ENCODE peak calls at places on chromosomes 12 and 14, in ten cellular contexts. N, J, I, U, M, L, K, Y, V and Q are unnamed samples.

GRCh38 chr12:126483145-126484068 is 1418.2 kb downstream of the AACS start:
- DNase-seq in U (no peak), V (no peak), M (no peak), I (no peak), K (peak), L (no peak), N (no peak), J (no peak), Y (no peak), Q (no peak)

GRCh38 chr12:26195641-26196423 is 459 bp downstream of the SSPN start:
- DNase-seq in M (peak), J (peak), V (no peak), Y (peak), I (peak), N (no peak), L (peak), K (no peak), U (peak), Q (no peak)

GRCh38 chr14:61433822-61434221 is 112.4 kb downstream of the PRKCH start:
- DNase-seq in Y (no peak), V (no peak), U (no peak), M (no peak), N (no peak), J (no peak), I (no peak), L (no peak), K (no peak), Q (no peak)

GRCh38 chr12:93419388-93420034 is 22.2 kb downstream of the UBE2N start:
- DNase-seq in U (no peak), K (peak), M (no peak), Y (no peak), I (no peak), J (no peak), L (no peak), N (no peak), V (no peak), Q (peak)

GRCh38 chr14:89366580-89367448 is 50.2 kb downstream of the FOXN3 start:
- DNase-seq in M (no peak), N (no peak), Y (no peak), L (peak), U (peak), I (no peak), V (no peak), K (no peak), J (peak), Q (no peak)

GRCh38 chr14:97703006-97703760 is 906.0 kb downstream of the VRK1 start:
- DNase-seq in J (no peak), K (no peak), Y (no peak), I (no peak), U (no peak), M (no peak), N (no peak), V (no peak), L (no peak), Q (no peak)

GRCh38 chr14:48690349-48690748 is 895.8 kb downstream of the RPS29 start:
- DNase-seq in N (no peak), V (no peak), I (no peak), Y (no peak), U (no peak), J (no peak), K (no peak), L (no peak), M (no peak), Q (no peak)

GRCh38 chr12:57756406-57757341 is 1.8 kb downstream of the MARCHF9 start:
- DNase-seq in K (no peak), N (peak), J (peak), U (no peak), M (no peak), I (no peak), Y (peak), V (peak), L (peak), Q (peak)

GRCh38 chr14:35044939-35045797 is 904 bp upstream of the FAM177A1 start:
- DNase-seq in J (no peak), L (no peak), N (no peak), V (no peak), M (no peak), Y (no peak), I (no peak), K (no peak), U (no peak), Q (no peak)

GRCh38 chr14:61642246-61642982 is 52.9 kb upstream of the HIF1A start:
- DNase-seq in N (no peak), M (no peak), U (no peak), L (peak), V (no peak), Y (no peak), K (no peak), I (no peak), J (no peak), Q (no peak)

GRCh38 chr12:38669081-38669480 is 236.3 kb downstream of the CPNE8 start:
- DNase-seq in U (no peak), L (no peak), N (no peak), J (no peak), I (no peak), Y (no peak), M (no peak), K (no peak), V (no peak), Q (no peak)

GRCh38 chr12:118148287-118148686 is 12.4 kb downstream of the PEBP1 start:
- DNase-seq in Y (no peak), K (no peak), L (no peak), U (no peak), N (no peak), J (no peak), M (no peak), V (no peak), I (no peak), Q (no peak)

GRCh38 chr14:100417466-100417865 is 94.3 kb downstream of the SLC25A47 start:
- DNase-seq in I (peak), N (no peak), M (peak), V (no peak), Y (no peak), L (peak), J (no peak), K (peak), U (peak), Q (no peak)

GRCh38 chr12:15540469-15540872 is 218.2 kb downstream of the PTPRO start:
- DNase-seq in U (no peak), I (no peak), M (no peak), N (no peak), K (no peak), V (no peak), Y (no peak), J (no peak), L (no peak), Q (no peak)

GRCh38 chr12:70367268-70368141 is 1.4 kb downstream of the KCNMB4 start:
- DNase-seq in K (no peak), U (no peak), I (peak), N (no peak), V (no peak), Y (no peak), L (no peak), J (no peak), M (no peak), Q (peak)

GRCh38 chr12:124316257-124316656 is 21.4 kb downstream of the RFLNA start:
- DNase-seq in N (no peak), L (no peak), U (no peak), I (no peak), V (no peak), J (no peak), M (no peak), K (no peak), Y (no peak), Q (no peak)

GRCh38 chr12:130070017-130070653 is 92.1 kb upstream of the FZD10 start:
- DNase-seq in K (no peak), Y (no peak), N (no peak), U (peak), V (no peak), L (no peak), M (peak), J (no peak), I (no peak), Q (no peak)

GRCh38 chr14:80658155-80658554 is 283.4 kb downstream of the CEP128 start:
- DNase-seq in M (no peak), V (no peak), U (no peak), J (no peak), I (no peak), L (no peak), N (no peak), K (no peak), Y (no peak), Q (no peak)

GRCh38 chr12:29782821-29783772 is 645 bp downstream of the TMTC1 start:
- DNase-seq in M (peak), I (peak), L (no peak), V (no peak), K (no peak), U (peak), N (no peak), Y (peak), J (peak), Q (no peak)

GRCh38 chr14:64510127-64510808 is 5.7 kb downstream of the ZBTB1 start:
- DNase-seq in K (no peak), N (no peak), I (no peak), L (no peak), M (no peak), U (no peak), V (no peak), J (no peak), Y (no peak), Q (no peak)

GRCh38 chr12:4246116-4246515 is 27.4 kb upstream of the CCND2 start:
- DNase-seq in N (no peak), L (no peak), Y (no peak), I (no peak), V (no peak), U (no peak), K (no peak), J (no peak), M (no peak), Q (no peak)

GRCh38 chr14:81466854-81467253 is 66.7 kb upstream of the STON2 start:
- DNase-seq in M (no peak), J (no peak), V (no peak), U (no peak), K (no peak), L (no peak), I (no peak), Y (no peak), N (no peak), Q (no peak)

GRCh38 chr12:55933158-55933798 is 2.3 kb downstream of the DGKA start:
- DNase-seq in U (no peak), M (no peak), K (peak), J (peak), I (no peak), V (no peak), Y (no peak), N (no peak), L (peak), Q (no peak)

GRCh38 chr14:50383618-50384225 is 13.0 kb downstream of the CDKL1 start:
- DNase-seq in L (no peak), J (no peak), V (no peak), Y (no peak), U (no peak), K (no peak), M (no peak), N (no peak), I (no peak), Q (no peak)

GRCh38 chr12:109822951-109823411 is 10.2 kb downstream of the TRPV4 start:
- DNase-seq in M (peak), I (no peak), U (no peak), K (peak), L (no peak), J (peak), V (no peak), Y (no peak), N (no peak), Q (no peak)

GRCh38 chr14:104094709-104095425 is 9.4 kb downstream of the ASPG start:
- DNase-seq in K (no peak), Y (peak), V (peak), J (peak), L (peak), N (peak), M (peak), U (peak), I (peak), Q (peak)

GRCh38 chr12:105402366-105402765 is 71.9 kb downstream of the C12orf75 start:
- DNase-seq in U (no peak), L (no peak), I (no peak), M (no peak), K (no peak), Y (no peak), V (no peak), N (no peak), J (no peak), Q (no peak)

GRCh38 chr12:15788266-15789214 is 648 bp downstream of the EPS8 start:
- DNase-seq in K (peak), L (peak), M (peak), I (peak), U (peak), Y (peak), J (peak), V (no peak), N (peak), Q (peak)

DNA sequence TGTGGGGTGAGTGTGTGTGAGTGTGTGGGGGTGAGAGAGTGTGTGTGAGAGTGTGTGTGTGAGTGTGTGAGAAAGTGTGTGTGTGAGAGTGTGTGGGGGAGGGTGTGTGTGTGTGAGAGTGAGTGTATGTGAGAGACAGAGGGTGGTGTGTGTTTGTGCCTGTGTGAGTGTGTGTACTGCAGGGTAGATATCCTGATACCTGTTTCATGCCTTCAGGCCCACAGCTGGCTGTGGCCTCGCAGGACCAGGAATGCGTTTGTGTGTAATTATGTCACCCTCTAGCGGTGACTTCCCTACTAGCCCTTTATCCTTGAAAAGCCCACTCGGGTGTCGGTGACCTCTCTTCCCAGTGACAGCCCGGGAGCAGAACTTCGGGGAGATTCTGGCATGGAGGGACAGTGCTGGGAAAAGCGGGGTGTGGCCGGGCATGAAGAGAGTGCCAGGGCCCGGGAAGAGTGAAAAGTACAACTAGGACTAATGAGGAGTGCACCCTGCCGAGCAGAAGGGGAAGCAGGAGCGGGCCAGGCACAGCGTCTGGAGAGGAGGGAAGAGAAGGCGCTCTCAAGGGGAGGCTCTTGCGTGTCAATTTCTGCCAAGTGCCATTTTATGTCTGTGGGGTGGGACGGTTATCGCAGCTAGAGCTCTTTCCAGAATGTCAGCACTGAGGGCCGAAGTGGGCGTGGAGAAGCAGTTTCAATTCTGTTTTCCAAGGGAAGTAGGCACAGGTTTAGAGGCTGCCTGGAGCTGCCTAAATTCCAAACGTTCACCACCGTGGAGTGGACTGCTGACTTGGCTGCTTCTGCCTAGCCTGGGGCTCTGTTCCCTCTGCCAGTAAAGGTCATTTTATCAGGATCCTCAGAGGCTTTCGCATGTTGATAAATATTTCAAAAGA is 11.0 kb upstream of the FBXL14 start:
- DNase-seq in L (peak), I (peak), Y (peak), M (peak), V (peak), N (peak), K (peak), J (peak), U (peak), Q (peak)
- H3K27ac ChIP-seq in L (peak), I (no peak), Y (peak), M (peak), V (no peak), N (peak), K (peak), J (no peak), U (peak), Q (no peak)

GRCh38 chr14:93546642-93547041 is 115.9 kb downstream of the UNC79 start:
- DNase-seq in I (no peak), V (no peak), U (no peak), K (no peak), Y (no peak), J (no peak), N (no peak), M (no peak), L (no peak), Q (no peak)

GRCh38 chr14:93543766-93544165 is 113.0 kb downstream of the UNC79 start:
- DNase-seq in N (no peak), J (no peak), Y (no peak), V (no peak), L (no peak), K (no peak), I (no peak), M (no peak), U (no peak), Q (no peak)

GRCh38 chr14:93544212-93544611 is 113.5 kb downstream of the UNC79 start:
- DNase-seq in K (no peak), Y (no peak), M (no peak), N (no peak), J (no peak), I (no peak), L (no peak), U (no peak), V (no peak), Q (no peak)

GRCh38 chr14:93548102-93548843 is 117.5 kb downstream of the UNC79 start:
- DNase-seq in K (no peak), J (no peak), N (no peak), Y (no peak), M (no peak), V (no peak), I (no peak), L (no peak), U (no peak), Q (no peak)

DNA sequence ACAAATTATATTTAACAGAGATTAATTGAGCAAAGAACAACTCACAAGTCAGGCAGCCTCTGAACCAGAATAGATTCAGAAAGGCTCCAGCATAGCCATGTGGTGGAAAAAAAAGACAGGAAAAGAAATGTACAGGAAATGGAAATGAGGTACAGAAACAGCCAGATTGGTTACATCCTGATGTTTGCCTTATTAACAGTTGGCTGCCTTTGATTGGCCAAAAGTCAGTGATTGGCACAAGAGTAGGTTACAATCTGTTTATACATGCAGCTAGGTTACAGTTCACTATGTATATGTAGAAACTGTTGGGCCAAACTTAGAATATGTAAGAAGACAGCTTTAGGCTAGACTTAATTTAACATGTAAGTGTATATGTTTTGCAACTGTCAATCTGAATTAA is 118.8 kb downstream of the UNC79 start:
- DNase-seq in L (no peak), I (no peak), U (no peak), M (no peak), V (no peak), K (no peak), J (no peak), N (no peak), Y (no peak), Q (no peak)
- H3K27ac ChIP-seq in L (no peak), I (no peak), U (no peak), M (no peak), V (no peak), K (no peak), J (no peak), N (no peak), Y (no peak), Q (no peak)

DNA sequence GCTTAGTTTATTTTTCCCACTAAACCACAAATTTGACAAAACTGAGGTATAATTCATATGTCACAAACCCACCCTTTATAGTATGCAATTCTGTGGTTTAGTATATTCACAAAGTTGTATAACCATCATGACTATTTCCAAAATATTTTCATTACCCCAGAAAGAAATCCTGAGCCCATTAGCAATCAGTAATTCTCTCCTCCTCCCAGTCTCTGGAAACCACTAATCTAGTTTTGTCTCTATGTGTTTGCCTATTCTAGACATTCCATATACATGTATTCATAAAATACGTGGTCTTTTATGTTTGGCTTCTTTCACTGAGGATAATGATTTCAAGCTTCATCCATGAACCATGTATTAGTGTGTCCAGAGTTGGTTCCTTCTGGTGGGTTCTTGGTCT is 267.6 kb downstream of the AEBP2 start:
- DNase-seq in Y (no peak), N (no peak), U (no peak), L (no peak), V (no peak), K (no peak), J (no peak), M (no peak), I (no peak), Q (no peak)
- H3K27ac ChIP-seq in Y (no peak), N (no peak), U (no peak), L (no peak), V (no peak), K (no peak), J (no peak), M (no peak), I (no peak), Q (no peak)

GRCh38 chr12:122407208-122407607 is 15.3 kb downstream of the CLIP1 start:
- DNase-seq in N (no peak), V (no peak), K (no peak), M (no peak), Y (no peak), J (no peak), L (no peak), I (no peak), U (no peak), Q (no peak)
- H3K27ac ChIP-seq in N (peak), V (no peak), K (peak), M (peak), Y (no peak), J (no peak), L (peak), I (no peak), U (peak), Q (no peak)

DNA sequence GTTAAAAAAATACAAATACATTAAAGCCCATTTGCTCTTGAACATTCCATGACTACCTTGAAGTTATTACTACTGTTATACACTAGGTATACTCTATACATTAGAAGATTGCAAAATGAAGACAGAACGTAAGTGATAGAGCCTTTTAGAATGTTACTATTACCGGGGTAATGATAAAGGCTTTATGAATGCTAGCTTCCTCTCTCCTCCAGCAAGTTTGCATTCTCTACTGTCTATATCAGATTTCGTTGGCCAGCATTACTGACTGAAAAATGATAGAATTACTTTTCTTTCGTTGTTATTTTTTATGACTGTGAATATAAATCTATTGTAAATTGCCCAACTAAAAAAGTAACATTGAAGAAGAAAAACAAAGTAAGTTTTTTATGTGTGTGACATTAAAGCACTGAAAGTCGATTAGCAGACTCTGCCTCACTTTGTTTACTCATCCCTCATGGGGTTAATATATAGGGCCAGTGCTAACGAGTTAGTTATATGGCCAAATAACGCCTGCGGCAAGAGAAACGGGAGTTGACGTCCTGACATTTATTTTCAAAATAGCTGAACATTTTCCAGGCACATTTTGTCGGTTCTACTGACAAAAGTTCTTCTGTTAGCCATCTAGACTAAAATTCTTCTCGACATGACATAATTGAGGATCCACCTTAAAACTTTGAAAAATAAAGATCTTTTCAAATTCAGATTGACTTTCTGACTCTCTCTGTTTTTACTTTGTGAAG is 163.8 kb upstream of the KITLG start:
- DNase-seq in I (no peak), V (no peak), J (no peak), U (no peak), Y (no peak), N (no peak), M (no peak), K (no peak), L (no peak), Q (no peak)
- H3K27ac ChIP-seq in I (no peak), V (no peak), J (no peak), U (peak), Y (no peak), N (no peak), M (no peak), K (no peak), L (no peak), Q (no peak)

DNA sequence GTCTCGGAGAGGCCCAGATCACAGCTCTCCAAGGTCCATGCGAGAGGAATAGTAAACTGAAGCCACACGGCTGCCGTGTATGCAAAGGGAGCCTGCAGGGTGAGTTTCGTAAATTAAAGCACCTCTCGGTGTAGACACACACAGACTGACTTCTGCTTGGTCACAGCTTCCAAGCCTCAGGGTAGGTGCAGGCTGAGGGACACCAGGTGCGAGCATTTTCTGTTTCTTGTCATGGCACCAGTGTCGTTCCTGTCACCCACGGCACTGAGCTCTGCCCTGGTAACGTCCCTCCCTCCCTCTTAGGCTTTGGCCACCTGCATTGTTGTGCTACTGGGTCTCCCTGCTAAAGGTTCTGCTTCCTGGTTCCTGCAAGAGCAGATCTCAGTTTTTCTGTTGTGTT is 76.2 kb upstream of the DYNC1H1 start:
- DNase-seq in M (no peak), I (no peak), L (no peak), U (no peak), N (no peak), K (no peak), Y (no peak), J (no peak), V (no peak), Q (no peak)
- H3K27ac ChIP-seq in M (no peak), I (no peak), L (no peak), U (no peak), N (no peak), K (no peak), Y (no peak), J (no peak), V (no peak), Q (no peak)